ENCODE peak calls at places on chromosomes 16 and 17, in seven cellular contexts. W is HCT116, Z is psoas muscle, C is AG04450, U is endothelial cell, H is IMR-90, P is Peyer's patch. R is an unnamed sample.

GRCh38 chr17:44170499-44171201 is at the start of gene ASB16:
- DNase-seq in W (no peak), U (no peak), Z (peak; percentile 63), C (no peak), P (no peak), H (peak; percentile 55), R (no peak)

GRCh38 chr17:10738516-10739258 is 8.9 kb upstream of the TMEM220 start:
- DNase-seq in P (peak; percentile 65), Z (no peak), H (no peak), C (no peak), U (no peak), W (no peak), R (no peak)

GRCh38 chr16:87276091-87276561 is 41.1 kb downstream of the C16orf95 start:
- DNase-seq in H (no peak), U (no peak), W (no peak), Z (no peak), C (no peak), P (no peak), R (no peak)

GRCh38 chr16:50326264-50326663 is 42.5 kb downstream of the BRD7 start:
- DNase-seq in W (no peak), C (no peak), H (no peak), U (no peak), Z (peak; percentile 14), P (no peak), R (no peak)

GRCh38 chr17:50817142-50817751 is 18.1 kb upstream of the WFIKKN2 start:
- DNase-seq in H (no peak), Z (peak; percentile 55), U (peak; percentile 50), P (peak; percentile 74), C (no peak), W (peak; percentile 34), R (peak; percentile 56)

GRCh38 chr16:11389631-11390565 is 44.6 kb downstream of the RMI2 start:
- DNase-seq in W (no peak), P (no peak), C (no peak), U (no peak), Z (no peak), H (no peak), R (no peak)

GRCh38 chr16:53041196-53041977 is 11.3 kb downstream of the CHD9NB start:
- DNase-seq in H (peak; percentile 5), U (peak; percentile 16), P (no peak), Z (peak; percentile 73), W (no peak), C (no peak), R (no peak)

GRCh38 chr16:55248494-55248893 is 75.5 kb upstream of the IRX6 start:
- DNase-seq in H (no peak), W (no peak), Z (no peak), C (no peak), P (no peak), U (no peak), R (no peak)

GRCh38 chr16:46817961-46818360 is 13.0 kb downstream of the C16orf87 start:
- DNase-seq in P (no peak), H (peak; percentile 52), W (no peak), C (no peak), U (no peak), Z (no peak), R (no peak)

GRCh38 chr16:53743149-53743566 is 39.2 kb downstream of the FTO start:
- DNase-seq in P (no peak), W (peak; percentile 55), U (peak; percentile 8), C (no peak), H (peak; percentile 18), Z (no peak), R (no peak)

GRCh38 chr17:48642059-48642842 is 16.1 kb upstream of the HOXB9 start:
- DNase-seq in W (no peak), H (no peak), C (no peak), P (peak; percentile 84), Z (no peak), U (no peak), R (no peak)

GRCh38 chr17:46771601-46772012 is 46.9 kb downstream of the WNT3 start:
- DNase-seq in W (no peak), P (no peak), U (no peak), C (no peak), H (no peak), Z (no peak), R (no peak)
- TF ChIP-seq CTCF in W (no peak), P (no peak), U (no peak), C (no peak), H (no peak), Z (no peak), R (no peak)

GRCh38 chr16:10078541-10078949 is 103.7 kb downstream of the GRIN2A start:
- DNase-seq in U (peak; percentile 5), P (no peak), Z (no peak), C (no peak), H (no peak), W (no peak), R (no peak)
- TF ChIP-seq CTCF in U (no peak), P (no peak), Z (no peak), C (no peak), H (no peak), W (no peak), R (no peak)

GRCh38 chr16:26111900-26112299 is 420.1 kb downstream of the HS3ST4 start:
- DNase-seq in W (no peak), Z (no peak), C (no peak), H (no peak), P (no peak), U (no peak), R (no peak)
- TF ChIP-seq CTCF in W (no peak), Z (no peak), C (no peak), H (no peak), P (no peak), U (no peak), R (no peak)

GRCh38 chr17:2064147-2064489 is 9.2 kb downstream of the HIC1 start:
- DNase-seq in P (no peak), C (no peak), H (no peak), W (no peak), Z (no peak), U (no peak), R (no peak)

GRCh38 chr17:2063306-2064146 is 8.6 kb downstream of the HIC1 start:
- DNase-seq in P (peak; percentile 31), H (peak; percentile 72), U (no peak), Z (peak; percentile 43), C (no peak), W (no peak), R (no peak)

GRCh38 chr17:2064511-2064910 is 9.6 kb downstream of the HIC1 start:
- DNase-seq in C (no peak), H (no peak), Z (peak; percentile 30), U (no peak), P (peak; percentile 51), W (no peak), R (no peak)

GRCh38 chr17:2067048-2067452 is 12.1 kb downstream of the HIC1 start:
- DNase-seq in H (no peak), U (no peak), P (no peak), Z (no peak), W (no peak), C (no peak), R (no peak)

GRCh38 chr17:2064980-2065785 is 10.3 kb downstream of the HIC1 start:
- DNase-seq in U (peak; percentile 60), P (peak; percentile 68), H (peak; percentile 68), C (no peak), Z (peak; percentile 64), W (no peak), R (no peak)
- TF ChIP-seq CTCF in U (peak; percentile 40), P (peak; percentile 42), H (peak; percentile 60), C (peak; percentile 37), Z (no peak), W (peak; percentile 40), R (peak; percentile 18)

GRCh38 chr17:80279895-80280294 is 19.2 kb downstream of the RNF213 start:
- DNase-seq in W (no peak), P (no peak), U (no peak), Z (peak; percentile 73), H (peak; percentile 88), C (peak; percentile 88), R (no peak)
- TF ChIP-seq CTCF in W (no peak), P (no peak), U (no peak), Z (no peak), H (peak; percentile 24), C (peak; percentile 11), R (no peak)

GRCh38 chr17:40318835-40319332 is 9.9 kb downstream of the RARA start:
- DNase-seq in Z (no peak), U (no peak), H (no peak), W (no peak), C (no peak), P (peak; percentile 51), R (no peak)

GRCh38 chr17:40315678-40316570 is 6.9 kb downstream of the RARA start:
- DNase-seq in P (no peak), W (no peak), C (no peak), H (no peak), Z (no peak), U (no peak), R (no peak)

GRCh38 chr17:40317880-40318834 is 9.2 kb downstream of the RARA start:
- DNase-seq in Z (peak; percentile 97), W (peak; percentile 88), U (peak; percentile 92), C (peak; percentile 90), H (peak; percentile 94), P (peak; percentile 96), R (peak; percentile 89)

GRCh38 chr17:40316571-40317344 is 7.8 kb downstream of the RARA start:
- DNase-seq in Z (peak; percentile 75), C (peak; percentile 47), H (peak; percentile 75), W (peak; percentile 40), P (peak; percentile 80), U (peak; percentile 75), R (no peak)

DNA sequence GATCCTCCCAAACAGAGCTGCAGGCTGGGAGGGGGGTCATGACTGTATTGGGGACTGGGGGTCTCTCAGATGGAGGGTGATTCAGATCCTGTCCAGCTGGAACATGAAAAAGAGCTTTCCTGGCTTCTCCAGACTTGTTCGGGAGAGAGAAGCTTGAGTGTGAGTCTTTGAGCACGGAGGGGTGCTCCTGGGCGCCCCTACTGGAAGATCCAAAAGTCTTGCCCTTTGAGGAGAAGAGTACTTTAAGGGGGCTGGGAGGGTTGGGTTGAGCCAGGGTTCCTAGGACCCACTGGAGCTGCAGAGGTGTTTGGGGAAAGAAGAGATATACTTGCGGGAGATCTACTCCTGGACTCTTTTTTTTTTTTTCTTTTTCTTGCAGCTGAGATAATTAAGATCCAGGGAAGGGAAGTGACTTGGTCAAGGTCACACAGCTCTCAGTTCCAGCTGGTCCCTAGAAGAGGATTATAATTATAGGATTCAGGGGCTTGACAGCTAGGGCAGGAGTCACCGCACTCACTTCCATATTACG is 8.4 kb downstream of the RARA start:
- DNase-seq in P (peak; percentile 71), Z (peak; percentile 72), U (peak; percentile 68), H (peak; percentile 70), W (peak; percentile 46), C (no peak), R (no peak)
- TF ChIP-seq CTCF in P (peak; percentile 43), Z (peak; percentile 47), U (peak; percentile 43), H (peak; percentile 61), W (peak; percentile 65), C (peak; percentile 76), R (peak; percentile 44)

GRCh38 chr17:16941072-16941641 is 30.8 kb downstream of the TNFRSF13B start:
- DNase-seq in C (no peak), Z (no peak), W (no peak), H (no peak), U (no peak), P (no peak), R (peak; percentile 9)
- TF ChIP-seq CTCF in C (no peak), Z (no peak), W (no peak), H (no peak), U (no peak), P (no peak), R (no peak)